ENCODE peak calls at places on chromosomes 7 and 10, in four cellular contexts. E is transverse colon, L is tibial nerve, S is ovary. B is an unnamed sample. For H3K27me3, the result is how much of the 10 kb centered on the place peaks cover.

GRCh38 chr7:5699951-5700384 is 81.5 kb downstream of the RNF216 start:
- DNase-seq in S (no peak), E (peak), L (no peak), B (no peak)

GRCh38 chr7:135341049-135341448 is 107.4 kb downstream of the STRA8 start:
- DNase-seq in L (no peak), E (peak), S (no peak), B (no peak)

GRCh38 chr10:31099101-31099500 is 67.4 kb upstream of the ZNF438 start:
- DNase-seq in L (no peak), S (no peak), E (peak), B (no peak)

GRCh38 chr7:1211611-1212010 is 21.1 kb upstream of the UNCX start:
- DNase-seq in S (no peak), L (no peak), E (no peak), B (no peak)

GRCh38 chr7:139640678-139641077 is 117.2 kb downstream of the CLEC2L start:
- DNase-seq in S (no peak), E (no peak), L (no peak), B (no peak)

GRCh38 chr7:73904219-73905136 is 43.5 kb downstream of the TMEM270 start:
- DNase-seq in S (no peak), L (no peak), E (no peak), B (peak)

GRCh38 chr10:99395750-99396445 is 34.5 kb downstream of the GOT1 start:
- DNase-seq in S (no peak), L (no peak), E (no peak), B (no peak)

GRCh38 chr7:64890761-64891666 is 12.1 kb upstream of the ZNF273 start:
- DNase-seq in S (no peak), E (no peak), L (no peak), B (peak)

GRCh38 chr10:63707254-63707910 is 186.2 kb downstream of the REEP3 start:
- DNase-seq in L (peak), E (no peak), S (no peak), B (no peak)

GRCh38 chr7:142587578-142588191 is 161.6 kb upstream of the PRSS1 start:
- DNase-seq in L (no peak), S (no peak), E (no peak), B (no peak)

GRCh38 chr10:133351408-133352318 is 4.5 kb downstream of the PRAP1 start:
- DNase-seq in E (no peak), S (no peak), L (no peak), B (no peak)

GRCh38 chr10:64142395-64142794 is 621.2 kb downstream of the REEP3 start:
- DNase-seq in L (no peak), S (no peak), E (no peak), B (no peak)

GRCh38 chr7:130273863-130274262 is 7.2 kb downstream of the CPA2 start:
- DNase-seq in L (peak), E (no peak), S (no peak), B (peak)

GRCh38 chr10:74821501-74821900 is 4.9 kb upstream of the KAT6B start:
- DNase-seq in S (no peak), L (no peak), E (peak), B (no peak)

GRCh38 chr7:132080967-132081668 is 495.2 kb downstream of the PLXNA4 start:
- DNase-seq in S (peak), E (peak), L (peak), B (no peak)

GRCh38 chr7:106644999-106645398 is 16.0 kb downstream of the CCDC71L start:
- DNase-seq in S (no peak), L (no peak), E (no peak), B (no peak)

GRCh38 chr10:120824864-120825263 is 26.3 kb upstream of the WDR11 start:
- DNase-seq in E (peak), L (no peak), S (no peak), B (no peak)

GRCh38 chr7:91940171-91940570 is 491 bp upstream of the AKAP9 start:
- DNase-seq in L (peak), E (peak), S (peak), B (no peak)

GRCh38 chr10:17109475-17110207 is 20.0 kb downstream of the CUBN start:
- DNase-seq in S (no peak), E (no peak), L (no peak), B (no peak)

GRCh38 chr7:15130666-15131541 is 228.4 kb upstream of the DGKB start:
- DNase-seq in E (no peak), S (no peak), L (no peak), B (no peak)

GRCh38 chr7:88477957-88478356 is 171.3 kb upstream of the STEAP4 start:
- DNase-seq in S (no peak), E (no peak), L (no peak), B (no peak)

GRCh38 chr10:113381906-113382562 is 170.8 kb upstream of the HABP2 start:
- DNase-seq in L (no peak), S (no peak), E (no peak), B (no peak)

GRCh38 chr7:148483941-148484340 is 106.6 kb upstream of the C7orf33 start:
- DNase-seq in L (no peak), E (no peak), S (no peak), B (no peak)

GRCh38 chr7:10780400-10780747 is 193.3 kb upstream of the PHF14 start:
- DNase-seq in S (no peak), L (no peak), E (no peak), B (no peak)

GRCh38 chr10:107434201-107434600 is 269.7 kb upstream of the SORCS1 start:
- DNase-seq in S (no peak), L (no peak), E (no peak), B (no peak)

GRCh38 chr10:75877877-75878276 is 446.5 kb downstream of the LRMDA start:
- DNase-seq in S (no peak), E (no peak), L (no peak), B (no peak)

DNA sequence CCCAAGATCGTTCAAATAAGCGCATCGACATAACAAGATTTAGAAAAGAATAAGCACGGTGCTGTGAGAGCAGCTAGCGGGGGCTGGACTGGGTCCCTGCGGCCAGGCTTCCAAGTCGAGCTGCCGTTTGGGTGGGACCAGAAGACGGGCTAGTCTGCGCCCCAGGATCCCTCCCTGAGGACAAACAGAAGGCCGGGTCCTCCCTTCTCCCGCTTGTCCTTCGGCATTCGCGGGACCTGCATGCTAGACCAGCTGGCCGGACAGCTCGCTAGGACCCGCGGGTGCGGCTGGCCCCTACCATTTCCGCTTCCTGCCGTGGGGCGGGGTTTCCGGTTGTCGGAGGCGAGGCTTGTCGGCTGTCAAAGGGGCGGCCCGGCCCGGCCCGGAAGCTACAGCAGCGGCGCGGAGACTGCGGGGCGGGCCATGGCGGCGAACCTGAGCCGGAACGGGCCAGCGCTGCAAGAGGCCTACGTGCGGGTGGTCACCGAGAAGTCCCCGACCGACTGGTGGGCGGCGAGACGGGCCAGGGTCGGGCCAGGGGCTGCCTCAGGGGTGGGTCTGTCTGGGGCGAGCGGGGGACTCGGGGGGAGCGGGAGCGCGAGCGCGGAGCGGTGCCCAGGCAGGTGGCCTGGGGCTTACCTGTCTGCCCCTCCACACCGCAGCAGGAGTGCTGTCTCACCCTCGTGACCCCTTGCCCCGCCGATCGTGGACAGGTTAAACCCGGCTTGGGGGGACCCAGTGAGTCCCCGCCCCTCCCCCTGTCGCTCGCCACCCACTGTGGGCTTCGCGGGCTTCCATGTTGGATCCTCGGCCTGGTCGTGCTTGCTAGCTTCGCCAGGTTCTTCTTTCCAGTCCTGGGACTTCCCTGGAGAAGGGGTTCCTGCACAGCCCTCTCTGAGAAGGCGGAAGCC is at the start of gene DBNL:
- DNase-seq in E (peak), S (peak), L (peak), B (peak)
- TF ChIP-seq EP300 in E (peak), S (no peak), L (peak), B (no peak)

GRCh38 chr10:114628106-114628505 is 30.0 kb downstream of the ABLIM1 start:
- DNase-seq in E (no peak), S (no peak), L (no peak), B (no peak)
- H3K27me3 ChIP-seq in E (under half), S (under half), L (under half), B (under half)

GRCh38 chr10:1829712-1830111 is 92.4 kb upstream of the ADARB2 start:
- DNase-seq in L (no peak), S (no peak), E (no peak), B (no peak)
- TF ChIP-seq EP300 in L (no peak), S (no peak), E (no peak), B (no peak)

GRCh38 chr7:154791611-154792010 is 211.3 kb downstream of the PAXIP1 start:
- DNase-seq in E (no peak), S (no peak), L (no peak), B (no peak)
- H3K27me3 ChIP-seq in E (under half), S (under half), L (under half), B (under half)

B was measured in esophagus muscularis mucosa.